ENCODE peak calls at places on chromosomes 12 and 14, in four cellular contexts. One of them, this sample, is unnamed.
A peak's percentile ranks its signal among the peaks of the same experiment; 100 is the strongest.

GRCh38 chr12:89827592-89827991 is 119.0 kb upstream of the ATP2B1 start:
- DNase-seq in GF-D8: no peak
- DNase-seq in EL: no peak
- DNase-seq in ascending aorta: no peak
- DNase-seq in this sample: no peak

GRCh38 chr14:35988972-35989690 is 163.0 kb downstream of the BRMS1L start:
- DNase-seq in GF-D8: no peak
- DNase-seq in EL: no peak
- DNase-seq in ascending aorta: no peak
- DNase-seq in this sample: peak; percentile 86

GRCh38 chr12:52155048-52155868 is 36.6 kb downstream of the KRT80 start:
- DNase-seq in GF-D8: no peak
- DNase-seq in EL: no peak
- DNase-seq in ascending aorta: no peak
- DNase-seq in this sample: no peak

GRCh38 chr14:64998455-64998931 is 11.8 kb downstream of the FNTB start:
- DNase-seq in ascending aorta: no peak
- DNase-seq in GF-D8: no peak
- DNase-seq in EL: peak; percentile 30
- DNase-seq in this sample: no peak

GRCh38 chr14:57352771-57353170 is 37.6 kb upstream of the NAA30 start:
- DNase-seq in EL: no peak
- DNase-seq in ascending aorta: no peak
- DNase-seq in GF-D8: no peak
- DNase-seq in this sample: no peak

GRCh38 chr14:105894125-105894977 is 368.0 kb downstream of the TMEM121 start:
- DNase-seq in GF-D8: no peak
- DNase-seq in EL: no peak
- DNase-seq in ascending aorta: peak; percentile 47
- DNase-seq in this sample: no peak

GRCh38 chr12:90060031-90060430 is 351.4 kb upstream of the ATP2B1 start:
- DNase-seq in GF-D8: no peak
- DNase-seq in ascending aorta: no peak
- DNase-seq in EL: no peak
- DNase-seq in this sample: no peak

GRCh38 chr14:85315290-85315689 is 214.7 kb upstream of the FLRT2 start:
- DNase-seq in ascending aorta: no peak
- DNase-seq in EL: no peak
- DNase-seq in GF-D8: no peak
- DNase-seq in this sample: no peak

GRCh38 chr12:132510111-132510724 is 20.3 kb downstream of the FBRSL1 start:
- DNase-seq in ascending aorta: no peak
- DNase-seq in GF-D8: no peak
- DNase-seq in EL: no peak
- DNase-seq in this sample: no peak

GRCh38 chr12:76587428-76588178 is 28.0 kb upstream of the OSBPL8 start:
- DNase-seq in ascending aorta: no peak
- DNase-seq in GF-D8: no peak
- DNase-seq in EL: no peak
- DNase-seq in this sample: no peak

GRCh38 chr14:104316121-104316722 is 177.8 kb downstream of the KIF26A start:
- DNase-seq in ascending aorta: peak; percentile 58
- DNase-seq in GF-D8: no peak
- DNase-seq in EL: no peak
- DNase-seq in this sample: no peak

This sample was measured in globus pallidus.